ENCODE peak calls at places on chromosomes 6 and 20, in six cellular contexts. B is ascending aorta, N is foreskin fibroblast, G is lung, X is endothelial cell of umbilical vein, T is AG04450. D is an unnamed sample.

GRCh38 chr20:22511943-22512910 is 72.1 kb downstream of the FOXA2 start:
- DNase-seq in G (peak), T (no peak), N (no peak), B (no peak), X (peak), D (no peak)

GRCh38 chr6:16432075-16433032 is 194.0 kb downstream of the GMPR start:
- DNase-seq in G (peak), X (peak), B (no peak), T (peak), N (peak), D (no peak)

GRCh38 chr6:122568350-122568749 is 41.9 kb upstream of the PKIB start:
- DNase-seq in G (no peak), N (no peak), X (no peak), T (no peak), B (no peak), D (no peak)

GRCh38 chr20:31842471-31843157 is 2.8 kb downstream of the FOXS1 start:
- DNase-seq in B (no peak), T (no peak), G (no peak), N (peak), X (peak), D (no peak)

GRCh38 chr6:18362058-18362561 is 25.0 kb upstream of the RNF144B start:
- DNase-seq in B (no peak), G (no peak), T (peak), N (peak), X (peak), D (peak)

GRCh38 chr20:31713312-31714049 is 9.2 kb downstream of the BCL2L1 start:
- DNase-seq in X (peak), G (peak), T (peak), B (no peak), N (peak), D (peak)

GRCh38 chr6:163711615-163712568 is 297.4 kb downstream of the QKI start:
- DNase-seq in G (peak), B (peak), T (no peak), X (no peak), N (peak), D (peak)

GRCh38 chr6:150881911-150882481 is 16.5 kb downstream of the MTHFD1L start:
- DNase-seq in B (no peak), G (no peak), X (peak), N (peak), T (peak), D (peak)

GRCh38 chr6:118501816-118502568 is 46.1 kb upstream of the PLN start:
- DNase-seq in N (no peak), G (no peak), B (no peak), X (no peak), T (peak), D (no peak)

GRCh38 chr20:35870541-35871307 is 83.6 kb downstream of the SCAND1 start:
- DNase-seq in X (no peak), T (no peak), N (no peak), G (no peak), B (no peak), D (no peak)

GRCh38 chr6:12051861-12052368 is 39.8 kb downstream of the HIVEP1 start:
- DNase-seq in B (no peak), X (no peak), G (no peak), T (peak), N (no peak), D (no peak)

GRCh38 chr6:125584468-125584939 is 164.9 kb upstream of the HEY2 start:
- DNase-seq in X (peak), G (no peak), N (peak), B (no peak), T (no peak), D (no peak)

GRCh38 chr20:33793011-33793931 is 17.9 kb upstream of the CHMP4B start:
- DNase-seq in G (no peak), X (peak), T (no peak), N (peak), B (no peak), D (no peak)

GRCh38 chr6:33298773-33299236 is at the start of gene RGL2:
- DNase-seq in N (peak), T (no peak), B (no peak), X (no peak), G (peak), D (no peak)

GRCh38 chr6:107045733-107046312 is 17.8 kb downstream of the MTRES1 start:
- DNase-seq in G (no peak), N (no peak), T (no peak), B (no peak), X (no peak), D (no peak)

GRCh38 chr6:96631248-96631647 is 68.3 kb downstream of the FHL5 start:
- DNase-seq in G (no peak), N (no peak), B (no peak), T (no peak), X (no peak), D (no peak)

GRCh38 chr6:3013486-3013885 is 13.8 kb downstream of the NQO2 start:
- DNase-seq in T (no peak), N (peak), G (peak), X (peak), B (no peak), D (no peak)

GRCh38 chr6:119348308-119349040 is 1.1 kb downstream of the MAN1A1 start:
- DNase-seq in X (peak), B (no peak), G (no peak), N (peak), T (no peak), D (no peak)

GRCh38 chr20:47878601-47879004 is 93.3 kb upstream of the SULF2 start:
- DNase-seq in G (no peak), B (no peak), X (peak), N (no peak), T (no peak), D (no peak)

GRCh38 chr6:2158596-2159271 is 86.7 kb downstream of the GMDS start:
- DNase-seq in T (no peak), N (peak), B (no peak), G (no peak), X (no peak), D (peak)

GRCh38 chr20:57880155-57880648 is 170.4 kb upstream of the PMEPA1 start:
- DNase-seq in T (no peak), B (no peak), G (no peak), N (peak), X (no peak), D (no peak)

GRCh38 chr20:24964518-24964838 is 15.4 kb downstream of the CST7 start:
- DNase-seq in T (no peak), N (no peak), G (no peak), X (no peak), B (no peak), D (no peak)

GRCh38 chr20:63681609-63682142 is 14.8 kb upstream of the TNFRSF6B start:
- DNase-seq in X (no peak), T (no peak), N (no peak), B (no peak), G (no peak), D (no peak)

GRCh38 chr6:14865609-14866100 is 380.2 kb upstream of the JARID2 start:
- DNase-seq in G (no peak), N (peak), X (no peak), B (no peak), T (no peak), D (no peak)

GRCh38 chr6:125612400-125612846 is 137.0 kb upstream of the HEY2 start:
- DNase-seq in N (no peak), T (no peak), B (no peak), X (no peak), G (no peak), D (no peak)

GRCh38 chr20:59141818-59142581 is 21.6 kb upstream of the ZNF831 start:
- DNase-seq in T (no peak), G (no peak), X (no peak), N (no peak), B (no peak), D (peak)

GRCh38 chr6:87396595-87397392 is 11.0 kb upstream of the CFAP206 start:
- DNase-seq in N (no peak), B (no peak), X (no peak), T (no peak), G (no peak), D (no peak)

GRCh38 chr20:14925286-14925685 is 587.9 kb upstream of the FLRT3 start:
- DNase-seq in T (no peak), B (no peak), G (no peak), X (peak), N (peak), D (no peak)

GRCh38 chr6:70846207-70846835 is 110.5 kb downstream of the B3GAT2 start:
- DNase-seq in G (no peak), N (no peak), B (no peak), X (no peak), T (no peak), D (no peak)

GRCh38 chr6:3359091-3359752 is 97.6 kb downstream of the SLC22A23 start:
- DNase-seq in N (peak), T (no peak), B (no peak), G (no peak), X (no peak), D (no peak)

DNA sequence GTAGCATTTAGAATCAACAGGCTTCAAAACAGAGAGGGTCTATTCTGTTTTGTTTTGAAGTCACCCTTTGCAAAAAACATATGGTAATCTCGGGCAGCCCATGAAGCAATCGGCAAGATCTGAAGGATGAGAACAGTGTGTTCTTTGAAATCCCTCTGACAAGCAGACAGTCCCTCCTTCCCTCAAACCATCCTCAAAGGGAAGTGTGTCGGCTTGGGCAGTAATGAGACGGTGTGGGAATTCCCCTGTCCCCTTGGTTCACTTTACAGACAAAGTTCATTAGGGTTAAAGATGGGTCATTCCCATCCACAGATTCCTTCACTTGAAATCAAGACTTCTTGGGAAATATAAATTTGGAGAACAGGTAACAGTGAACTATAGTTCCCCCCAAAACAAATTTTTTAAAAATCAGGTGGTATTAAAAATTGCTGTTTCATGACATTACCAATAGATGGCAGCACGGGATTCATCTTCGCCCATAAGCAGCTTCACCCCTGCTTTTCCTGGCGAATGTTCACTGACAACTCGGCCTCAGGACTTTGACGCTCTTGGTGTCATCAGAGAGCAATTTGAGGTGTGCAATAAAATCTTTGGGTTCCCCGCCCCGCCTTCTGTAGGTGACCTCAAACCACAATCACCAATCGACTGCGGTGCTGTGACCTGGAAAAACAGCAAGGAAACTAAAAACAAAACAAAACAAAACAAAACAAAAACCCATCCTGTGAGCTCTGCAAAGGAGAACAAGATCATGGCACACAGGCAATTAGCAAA is 159.3 kb upstream of the TNFAIP3 start:
- DNase-seq in G (peak), B (no peak), N (peak), X (peak), T (peak), D (peak)
- H3K4me3 ChIP-seq in G (no peak), B (no peak), N (peak), X (no peak), T (no peak), D (no peak)

DNA sequence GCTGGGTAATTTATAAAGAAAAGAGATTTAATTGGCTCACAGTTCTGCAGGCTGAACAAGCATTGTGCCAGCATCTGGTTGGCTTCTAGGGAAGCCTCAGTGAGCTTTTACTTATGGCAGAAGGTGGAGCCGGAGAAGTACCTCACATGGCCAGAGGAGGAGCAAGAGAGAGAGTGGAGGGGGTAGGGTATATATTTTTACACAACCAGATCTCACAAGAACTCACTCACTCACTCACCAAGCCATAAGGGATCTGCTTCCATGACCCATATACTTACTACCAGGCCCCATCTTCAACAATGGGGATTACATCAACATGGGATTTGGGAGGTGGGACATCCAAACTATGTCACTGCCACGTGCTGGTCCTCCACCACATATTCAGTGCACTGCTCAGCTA is 152.6 kb upstream of the PRND start:
- DNase-seq in N (no peak), X (no peak), G (no peak), B (no peak), T (no peak), D (no peak)
- TF ChIP-seq CTCF in N (no peak), X (peak), G (no peak), B (no peak), T (peak), D (peak)

GRCh38 chr6:136646377-136646776 is 96.2 kb upstream of the MAP7 start:
- DNase-seq in T (no peak), X (no peak), G (no peak), N (peak), B (no peak), D (no peak)
- H3K4me3 ChIP-seq in T (no peak), X (no peak), G (no peak), N (no peak), B (no peak), D (no peak)

GRCh38 chr6:85321926-85322325 is 128.0 kb upstream of the NT5E start:
- DNase-seq in X (no peak), B (no peak), G (no peak), T (no peak), N (no peak), D (no peak)

GRCh38 chr6:85329193-85329592 is 120.7 kb upstream of the NT5E start:
- DNase-seq in B (no peak), X (no peak), G (no peak), T (no peak), N (no peak), D (no peak)

DNA sequence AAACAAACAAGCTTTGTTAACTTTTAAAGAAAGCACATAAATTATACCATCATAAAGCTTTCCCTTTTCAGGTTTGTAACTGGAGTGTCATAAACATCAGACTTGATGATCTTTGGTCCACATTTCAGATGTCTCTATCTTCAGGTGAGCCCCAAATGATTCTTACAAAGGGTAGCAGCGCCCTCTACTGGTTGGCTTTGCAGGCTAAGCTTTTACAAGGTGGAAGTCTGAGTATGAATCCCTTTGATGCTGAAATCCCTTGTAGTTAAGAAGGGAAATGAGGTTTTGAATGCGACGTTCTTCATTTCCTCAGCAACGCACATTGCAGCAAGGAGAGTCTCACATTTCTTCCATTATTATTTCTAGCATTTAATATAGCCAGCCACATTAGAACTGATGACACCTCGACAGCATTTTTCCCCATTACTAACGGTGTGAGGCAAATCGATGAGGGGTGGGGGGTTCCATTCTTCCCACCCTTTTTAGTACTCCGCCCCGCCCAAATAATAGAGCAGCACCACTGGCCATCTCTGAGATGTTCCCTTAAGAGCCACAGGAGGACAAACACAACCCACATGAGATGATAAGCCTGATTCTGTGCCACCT is 126.3 kb upstream of the NT5E start:
- DNase-seq in B (no peak), G (peak), N (peak), X (peak), T (peak), D (peak)
- TF ChIP-seq CTCF in B (peak), G (peak), N (peak), X (peak), T (peak), D (peak)

D was measured in HFF-Myc.